ENCODE peak calls at places on chromosome 13, in eight cellular contexts. K is transverse colon, D is breast epithelium, X is suprapubic skin, M is GM12892, C is sigmoid colon, I is SK-N-MC, G is HL-60. Y is an unnamed sample.

GRCh38 chr13:26019241-26019640 is 32.6 kb downstream of the SHISA2 start:
- DNase-seq in K (no peak), D (no peak), X (no peak), M (no peak), C (no peak), I (no peak), G (no peak), Y (no peak)

GRCh38 chr13:52925221-52925620 is 76.8 kb upstream of the PCDH8 start:
- DNase-seq in K (no peak), D (peak), X (no peak), M (no peak), C (no peak), I (no peak), G (no peak), Y (no peak)

GRCh38 chr13:63741029-63741813 is 2325.6 kb upstream of the PCDH20 start:
- DNase-seq in K (no peak), D (no peak), X (no peak), M (no peak), C (peak), I (no peak), G (no peak), Y (no peak)

GRCh38 chr13:60369242-60369641 is 27.8 kb upstream of the TDRD3 start:
- DNase-seq in K (no peak), D (no peak), X (no peak), M (no peak), C (no peak), I (no peak), G (no peak), Y (peak)

GRCh38 chr13:114225610-114226009 is 9.1 kb upstream of the CDC16 start:
- DNase-seq in K (no peak), D (no peak), X (no peak), M (no peak), C (no peak), I (no peak), G (no peak), Y (no peak)

GRCh38 chr13:87884874-87885273 is 213.7 kb downstream of the SLITRK5 start:
- DNase-seq in K (no peak), D (no peak), X (no peak), M (no peak), C (no peak), I (no peak), G (no peak), Y (peak)

GRCh38 chr13:90867336-90867683 is 480.2 kb upstream of the MIR17HG start:
- DNase-seq in K (peak), D (peak), X (no peak), M (no peak), C (no peak), I (peak), G (peak), Y (peak)

GRCh38 chr13:68291595-68291994 is 1061.5 kb upstream of the PCDH9 start:
- DNase-seq in K (no peak), D (no peak), X (no peak), M (no peak), C (no peak), I (no peak), G (no peak), Y (no peak)

GRCh38 chr13:98939552-98940306 is 38.1 kb downstream of the DOCK9 start:
- DNase-seq in K (no peak), D (no peak), X (no peak), M (no peak), C (peak), I (no peak), G (no peak), Y (no peak)

GRCh38 chr13:75636339-75637095 is 387 bp downstream of the LMO7 start:
- DNase-seq in K (peak), D (no peak), X (no peak), M (peak), C (no peak), I (no peak), G (peak), Y (peak)
- TF ChIP-seq POLR2AphosphoS5 in K (peak), D (peak), X (no peak), M (peak), C (no peak), I (peak), G (peak), Y (no peak)

DNA sequence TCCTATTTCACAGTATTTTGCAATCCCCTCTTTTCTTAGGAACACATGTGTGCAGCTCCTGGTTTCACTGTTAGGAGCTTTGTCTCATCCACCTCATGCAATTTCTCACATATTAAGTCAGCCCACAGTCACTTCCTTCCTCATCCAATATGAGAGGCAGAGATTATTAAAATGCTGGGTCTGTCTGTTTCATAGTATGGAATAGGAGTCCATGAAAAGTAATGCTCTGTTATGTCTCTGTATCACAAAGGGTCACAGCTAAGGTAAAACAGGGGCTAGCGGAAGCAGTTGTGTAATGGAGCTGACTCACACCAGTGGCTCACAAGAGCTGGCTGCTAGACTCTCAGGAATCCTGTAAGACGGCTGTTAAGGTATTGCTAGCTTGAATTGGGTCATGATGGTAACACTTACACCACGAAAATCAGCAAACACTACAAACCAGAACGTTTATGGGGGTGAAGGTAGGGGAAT is 216.5 kb downstream of the EFNB2 start:
- DNase-seq in K (no peak), D (no peak), X (no peak), M (no peak), C (no peak), I (no peak), G (no peak), Y (peak)
- TF ChIP-seq POLR2AphosphoS5 in K (no peak), D (no peak), X (no peak), M (no peak), C (no peak), I (no peak), G (no peak), Y (no peak)

GRCh38 chr13:44317752-44318550 is 55.7 kb upstream of the SERP2 start:
- DNase-seq in K (no peak), D (no peak), X (no peak), M (no peak), C (no peak), I (no peak), G (no peak), Y (no peak)
- TF ChIP-seq POLR2AphosphoS5 in K (no peak), D (no peak), X (no peak), M (no peak), C (peak), I (no peak), G (no peak), Y (no peak)

DNA sequence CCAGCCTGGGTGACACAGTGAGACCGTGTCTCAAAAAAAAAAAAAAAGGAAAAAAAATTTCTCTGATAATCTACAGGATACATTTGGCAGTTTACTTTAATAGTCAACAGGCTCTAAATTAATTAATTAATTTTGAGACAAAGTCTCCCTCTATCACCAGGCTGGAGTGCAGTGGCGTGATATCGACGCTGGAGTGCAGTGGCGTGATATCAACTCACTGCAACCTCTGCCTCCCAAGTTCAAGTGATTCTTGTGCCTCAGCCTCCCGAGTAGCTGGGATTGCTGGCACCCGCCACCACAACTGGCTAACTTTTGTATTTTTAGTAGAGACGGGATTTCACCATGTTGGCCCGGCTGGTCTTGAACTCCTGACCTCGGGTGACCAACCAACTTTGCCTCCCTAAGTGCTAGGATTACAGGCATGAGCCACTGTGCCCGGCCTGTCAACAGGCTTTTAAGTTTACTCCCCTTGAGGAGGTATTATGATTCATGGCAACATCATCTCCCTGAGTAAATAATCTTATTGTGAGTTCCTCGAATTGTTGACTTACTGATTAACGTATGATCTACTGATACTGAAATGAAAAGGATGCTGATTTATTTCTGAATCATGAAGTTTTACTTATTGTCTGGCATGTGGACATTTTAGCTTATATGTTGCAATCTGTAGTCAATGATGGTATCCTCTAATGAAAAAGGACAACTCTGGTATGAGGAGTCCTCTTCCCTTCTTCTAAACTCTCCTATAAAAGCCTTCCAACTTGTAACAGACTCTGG is 21.3 kb upstream of the MTRF1 start:
- DNase-seq in K (no peak), D (no peak), X (no peak), M (no peak), C (no peak), I (no peak), G (no peak), Y (no peak)
- TF ChIP-seq POLR2AphosphoS5 in K (no peak), D (no peak), X (no peak), M (no peak), C (no peak), I (no peak), G (no peak), Y (no peak)

DNA sequence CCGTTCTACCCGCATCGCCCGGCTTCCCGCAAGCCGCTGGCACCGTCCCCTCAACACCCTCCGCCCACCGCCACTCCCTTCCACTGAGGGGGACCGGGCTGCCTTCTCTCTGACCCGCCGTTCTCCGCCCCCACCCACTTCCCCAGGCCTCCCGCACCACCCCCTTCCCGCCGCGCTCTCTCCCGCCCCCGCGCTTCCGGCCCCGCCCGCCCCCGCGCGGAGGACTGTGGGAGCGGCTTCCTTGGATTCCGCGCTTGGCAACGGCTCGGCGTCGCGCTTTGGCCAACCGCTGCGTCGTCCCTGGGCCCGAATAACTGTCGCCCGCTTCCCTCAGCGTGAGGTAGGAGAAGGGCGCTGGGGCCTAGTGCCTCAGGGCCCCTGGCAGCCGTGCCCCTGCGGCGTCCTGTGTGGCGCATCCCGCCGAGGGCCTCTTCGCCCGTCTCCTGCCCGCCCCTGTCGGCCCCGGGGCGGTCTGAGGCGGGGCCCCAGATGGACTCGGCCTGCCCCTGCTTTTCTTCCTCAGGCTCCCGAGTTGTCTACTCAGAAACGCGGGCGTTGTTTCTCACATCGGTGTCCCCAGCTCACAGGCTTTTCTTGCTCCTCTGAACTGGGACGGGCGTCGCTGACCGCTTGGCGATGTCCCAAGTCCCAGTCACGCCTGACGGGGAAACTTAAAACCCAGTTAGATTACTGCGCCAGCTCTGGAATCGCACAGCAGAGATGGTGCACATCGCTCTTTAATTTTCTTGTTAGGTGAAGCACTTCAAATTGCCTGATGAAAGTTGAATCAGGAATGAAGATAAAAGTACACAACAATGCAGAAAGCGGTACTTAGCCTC is at the start of gene IFT88:
- DNase-seq in K (peak), D (peak), X (peak), M (peak), C (peak), I (no peak), G (peak), Y (peak)
- TF ChIP-seq POLR2AphosphoS5 in K (peak), D (peak), X (no peak), M (peak), C (peak), I (peak), G (peak), Y (peak)

Y was measured in GM23338.